ENCODE peak calls at places on chromosomes 6 and 20, in seven cellular contexts. J is PC-3; F is heart right ventricle; E is pancreas; I is transverse colon; V is naive thymus-derived CD4-positive, alpha-beta T cell; L is SK-N-SH. X is an unnamed sample.

GRCh38 chr20:53890434-53891305 is 179.7 kb downstream of the BCAS1 start:
- DNase-seq in V (no peak), L (no peak), F (no peak), J (peak), I (peak), E (no peak), X (no peak)

GRCh38 chr6:397056-397455 is 5.5 kb downstream of the IRF4 start:
- DNase-seq in F (no peak), V (no peak), L (no peak), E (no peak), I (no peak), J (no peak), X (no peak)

GRCh38 chr6:125588268-125588667 is 161.2 kb upstream of the HEY2 start:
- DNase-seq in V (no peak), L (no peak), E (no peak), F (no peak), J (no peak), I (no peak), X (no peak)

GRCh38 chr6:79878142-79878748 is 69.1 kb downstream of the ELOVL4 start:
- DNase-seq in V (no peak), F (peak), I (no peak), E (peak), J (peak), L (no peak), X (no peak)

GRCh38 chr6:152124432-152125074 is 317.1 kb downstream of the ESR1 start:
- DNase-seq in J (peak), V (no peak), I (no peak), E (no peak), L (peak), F (no peak), X (no peak)

GRCh38 chr6:83193747-83194582 is 808 bp downstream of the RWDD2A start:
- DNase-seq in E (peak), V (peak), I (peak), J (peak), F (peak), L (peak), X (peak)

GRCh38 chr6:30682181-30683117 is 4.0 kb downstream of the PPP1R18 start:
- DNase-seq in J (peak), L (peak), E (peak), F (peak), I (peak), V (peak), X (peak)

GRCh38 chr6:23523771-23524170 is 602.2 kb upstream of the NRSN1 start:
- DNase-seq in V (no peak), F (no peak), J (no peak), E (no peak), I (no peak), L (peak), X (no peak)

GRCh38 chr20:25623225-25623735 is 534 bp downstream of the NANP start:
- DNase-seq in F (peak), J (peak), E (peak), V (no peak), I (peak), L (peak), X (peak)

GRCh38 chr20:16661738-16662137 is 68.1 kb upstream of the SNRPB2 start:
- DNase-seq in F (peak), I (no peak), L (no peak), E (no peak), J (no peak), V (no peak), X (no peak)

GRCh38 chr6:45658958-45659357 is 281.2 kb upstream of the SUPT3H start:
- DNase-seq in J (no peak), E (no peak), L (no peak), F (no peak), I (no peak), V (no peak), X (peak)

GRCh38 chr20:1474817-1475603 is 8.4 kb upstream of the NSFL1C start:
- DNase-seq in I (no peak), V (no peak), F (no peak), L (no peak), E (no peak), J (peak), X (no peak)

GRCh38 chr6:117399924-117400323 is 25.8 kb downstream of the ROS1 start:
- DNase-seq in E (no peak), F (no peak), J (peak), L (peak), I (no peak), V (no peak), X (no peak)

GRCh38 chr6:3913958-3914337 is 64.8 kb downstream of the FAM50B start:
- DNase-seq in J (peak), F (no peak), I (no peak), E (no peak), L (no peak), V (no peak), X (no peak)

GRCh38 chr6:34018026-34018425 is 127.9 kb downstream of the GRM4 start:
- DNase-seq in L (no peak), I (no peak), E (no peak), F (no peak), V (no peak), J (no peak), X (no peak)

GRCh38 chr6:53691252-53691651 is 25.7 kb upstream of the KLHL31 start:
- DNase-seq in L (no peak), J (no peak), I (no peak), V (no peak), F (no peak), E (no peak), X (no peak)
- H3K27ac ChIP-seq in L (no peak), J (no peak), I (no peak), V (no peak), F (peak), E (no peak), X (no peak)

GRCh38 chr6:4932506-4932903 is 71.3 kb downstream of the RPP40 start:
- DNase-seq in E (no peak), L (no peak), J (no peak), V (no peak), F (no peak), I (no peak), X (no peak)
- H3K27ac ChIP-seq in E (no peak), L (no peak), J (peak), V (no peak), F (no peak), I (peak), X (no peak)

DNA sequence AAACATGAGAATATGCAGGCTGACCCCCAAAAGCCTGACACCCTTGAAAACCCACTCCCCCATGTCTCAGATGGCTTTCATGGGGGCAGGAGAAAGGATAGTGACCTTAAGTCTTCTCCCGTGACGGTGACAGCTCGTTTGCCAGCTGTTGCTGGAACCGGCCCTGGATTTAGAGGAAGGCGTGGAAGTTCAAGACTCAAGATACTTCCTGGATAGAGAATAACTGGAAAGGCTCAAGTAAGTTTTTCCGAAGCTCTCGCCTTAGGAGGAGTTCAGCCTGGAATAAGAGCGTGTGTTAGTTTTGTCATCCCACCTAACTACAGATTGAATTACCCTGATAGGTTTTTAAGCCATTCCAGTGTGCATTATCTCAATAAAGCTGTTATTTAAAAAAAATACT is 11.6 kb upstream of the MTG2 start:
- DNase-seq in I (no peak), J (no peak), V (no peak), F (peak), L (no peak), E (no peak), X (no peak)
- H3K27ac ChIP-seq in I (no peak), J (no peak), V (no peak), F (peak), L (no peak), E (no peak), X (no peak)

GRCh38 chr6:169536446-169537170 is 165.2 kb downstream of the WDR27 start:
- DNase-seq in J (peak), I (no peak), V (no peak), L (no peak), E (no peak), F (no peak), X (no peak)
- H3K27ac ChIP-seq in J (no peak), I (no peak), V (no peak), L (no peak), E (no peak), F (no peak), X (no peak)

GRCh38 chr6:15242937-15243614 is 2.8 kb upstream of the JARID2 start:
- DNase-seq in I (no peak), E (no peak), V (no peak), L (no peak), F (no peak), J (no peak), X (no peak)

GRCh38 chr6:15245361-15246216 is at the start of gene JARID2:
- DNase-seq in L (peak), J (peak), F (peak), V (peak), I (peak), E (peak), X (peak)

GRCh38 chr6:15242503-15242902 is 3.4 kb upstream of the JARID2 start:
- DNase-seq in V (no peak), E (no peak), I (no peak), L (no peak), F (no peak), J (no peak), X (no peak)

GRCh38 chr6:15244605-15245360 is 1.1 kb upstream of the JARID2 start:
- DNase-seq in F (peak), L (no peak), J (peak), I (peak), V (no peak), E (peak), X (peak)

DNA sequence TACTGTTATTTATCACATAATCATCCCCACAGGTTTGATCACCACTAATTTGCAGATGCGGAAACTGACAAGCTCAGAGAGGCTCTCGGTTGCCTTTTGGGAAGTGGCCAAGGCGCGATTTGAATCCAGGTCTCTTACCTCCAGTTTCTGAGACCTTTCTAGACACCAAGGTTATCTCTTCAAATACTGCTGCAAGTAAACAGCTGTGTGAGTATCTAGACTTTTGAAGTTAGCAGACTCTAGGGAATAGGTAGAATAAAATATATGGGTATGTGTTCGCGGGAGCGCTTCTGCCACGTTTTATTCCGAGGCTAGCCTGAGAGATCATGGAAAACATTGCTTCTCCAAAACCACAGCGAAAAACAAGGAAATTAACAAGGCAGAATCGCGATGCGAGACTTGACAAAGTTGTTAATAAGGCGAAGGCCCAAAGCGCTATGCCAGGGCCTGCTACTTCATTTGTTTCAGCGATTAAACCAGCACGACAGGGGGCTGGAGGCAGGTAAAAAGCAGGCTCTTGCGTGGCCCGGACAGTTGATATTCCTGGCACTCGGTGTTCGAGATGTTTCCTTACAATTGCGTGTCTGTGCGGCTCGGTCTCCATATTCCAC is 1.8 kb upstream of the JARID2 start:
- DNase-seq in L (no peak), J (no peak), F (no peak), I (no peak), E (no peak), V (no peak), X (no peak)
- H3K27ac ChIP-seq in L (no peak), J (no peak), F (peak), I (peak), E (peak), V (peak), X (peak)

GRCh38 chr6:121485359-121485809 is 49.9 kb downstream of the GJA1 start:
- DNase-seq in E (no peak), I (no peak), V (no peak), J (peak), L (no peak), F (no peak), X (no peak)

GRCh38 chr6:121480099-121480713 is 44.8 kb downstream of the GJA1 start:
- DNase-seq in I (no peak), F (no peak), J (no peak), L (no peak), V (no peak), E (no peak), X (no peak)

GRCh38 chr6:121482751-121483150 is 47.3 kb downstream of the GJA1 start:
- DNase-seq in F (no peak), J (no peak), V (no peak), E (no peak), L (no peak), I (no peak), X (no peak)

GRCh38 chr6:121479486-121480098 is 44.1 kb downstream of the GJA1 start:
- DNase-seq in I (no peak), E (no peak), V (no peak), F (no peak), L (no peak), J (no peak), X (no peak)

GRCh38 chr6:121482004-121482693 is 46.7 kb downstream of the GJA1 start:
- DNase-seq in E (no peak), J (peak), F (no peak), V (no peak), I (no peak), L (peak), X (no peak)
- H3K27ac ChIP-seq in E (no peak), J (peak), F (no peak), V (no peak), I (no peak), L (no peak), X (no peak)

GRCh38 chr6:38215225-38215624 is 395.7 kb downstream of the ZFAND3 start:
- DNase-seq in V (no peak), L (no peak), I (no peak), J (no peak), E (no peak), F (no peak), X (no peak)

GRCh38 chr6:38213275-38213674 is 393.7 kb downstream of the ZFAND3 start:
- DNase-seq in E (no peak), J (peak), L (no peak), F (no peak), I (peak), V (no peak), X (no peak)

GRCh38 chr6:38212116-38212515 is 392.6 kb downstream of the ZFAND3 start:
- DNase-seq in V (no peak), L (no peak), J (no peak), E (no peak), I (no peak), F (no peak), X (no peak)

GRCh38 chr6:38214159-38214558 is 394.6 kb downstream of the ZFAND3 start:
- DNase-seq in E (no peak), I (no peak), J (no peak), F (no peak), L (no peak), V (no peak), X (no peak)

DNA sequence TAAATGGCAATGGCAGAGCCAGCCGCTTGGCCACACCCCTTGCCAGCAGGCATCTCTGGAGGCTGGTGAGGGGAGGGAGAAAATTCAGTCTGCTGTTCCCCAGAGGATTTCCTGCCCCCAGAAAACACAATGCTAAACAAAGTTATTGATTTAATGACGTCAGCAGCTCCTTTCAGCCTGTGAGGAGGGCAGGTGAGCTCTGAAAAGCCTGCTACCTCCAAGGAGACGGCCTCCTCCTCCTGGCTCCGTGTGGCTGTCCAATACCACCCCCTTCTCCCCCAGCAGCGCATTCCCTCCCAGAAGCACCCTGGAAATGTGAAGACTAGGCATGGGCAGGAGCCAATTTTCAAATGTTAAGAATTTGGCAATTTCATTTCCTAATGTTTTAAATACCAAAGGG is 393.1 kb downstream of the ZFAND3 start:
- DNase-seq in J (no peak), E (no peak), I (no peak), V (no peak), F (peak), L (no peak), X (peak)
- H3K27ac ChIP-seq in J (no peak), E (peak), I (peak), V (no peak), F (peak), L (peak), X (peak)

GRCh38 chr20:20229595-20229994 is 138.3 kb upstream of the INSM1 start:
- DNase-seq in L (no peak), J (peak), F (no peak), I (no peak), V (no peak), E (no peak), X (no peak)
- H3K27ac ChIP-seq in L (no peak), J (no peak), F (no peak), I (no peak), V (no peak), E (no peak), X (peak)

GRCh38 chr20:58228484-58229197 is at the start of gene ANKRD60:
- DNase-seq in F (no peak), I (no peak), V (peak), J (no peak), E (no peak), L (peak), X (no peak)
- H3K27ac ChIP-seq in F (no peak), I (no peak), V (peak), J (no peak), E (no peak), L (no peak), X (no peak)